ENCODE peak calls at places on chromosomes 11 and 22, in four cellular contexts. L is astrocyte of the cerebellum, D is AG09309, R is upper lobe of right lung. T is an unnamed sample.

GRCh38 chr22:47039356-47039755 is 276.9 kb downstream of the TBC1D22A start:
- DNase-seq in L (no peak), D (no peak), R (no peak), T (no peak)

GRCh38 chr22:36218648-36219047 is 17.0 kb upstream of the APOL4 start:
- DNase-seq in L (no peak), D (no peak), R (no peak), T (no peak)

GRCh38 chr22:35335936-35336781 is 36.5 kb downstream of the TOM1 start:
- DNase-seq in L (no peak), D (no peak), R (no peak), T (no peak)

GRCh38 chr22:25564979-25565677 is 653 bp downstream of the GRK3 start:
- DNase-seq in L (no peak), D (no peak), R (peak; percentile 78), T (peak; percentile 63)

GRCh38 chr22:19357270-19358105 is 66.0 kb upstream of the CLTCL1 start:
- DNase-seq in L (no peak), D (no peak), R (no peak), T (no peak)

GRCh38 chr22:46116491-46116958 is 33.8 kb upstream of the PPARA start:
- DNase-seq in L (peak; percentile 52), D (peak; percentile 27), R (peak; percentile 97), T (peak; percentile 94)

GRCh38 chr11:9714540-9714939 is 50.7 kb downstream of the SWAP70 start:
- DNase-seq in L (no peak), D (no peak), R (no peak), T (no peak)

GRCh38 chr22:20803696-20804324 is 29.9 kb downstream of the SERPIND1 start:
- DNase-seq in L (no peak), D (no peak), R (no peak), T (peak; percentile 79)

GRCh38 chr11:12922418-12922817 is 86.7 kb upstream of the RASSF10 start:
- DNase-seq in L (peak; percentile 26), D (no peak), R (no peak), T (no peak)

GRCh38 chr11:33618956-33619355 is 81.7 kb downstream of the C11orf91 start:
- DNase-seq in L (no peak), D (no peak), R (no peak), T (no peak)

GRCh38 chr11:101907826-101908225 is 7.0 kb upstream of the CEP126 start:
- DNase-seq in L (no peak), D (no peak), R (no peak), T (no peak)

GRCh38 chr11:108973402-108974119 is 308.7 kb downstream of the DDX10 start:
- DNase-seq in L (no peak), D (peak; percentile 86), R (no peak), T (no peak)

GRCh38 chr11:9799901-9800300 is 136.0 kb downstream of the SWAP70 start:
- DNase-seq in L (no peak), D (no peak), R (no peak), T (no peak)

GRCh38 chr11:32088117-32088941 is 2.5 kb upstream of the RCN1 start:
- DNase-seq in L (peak; percentile 93), D (peak; percentile 55), R (no peak), T (no peak)

GRCh38 chr11:1073261-1073724 is 1.4 kb upstream of the MUC2 start:
- DNase-seq in L (no peak), D (peak; percentile 8), R (peak; percentile 85), T (no peak)

GRCh38 chr22:48415535-48415934 is 1412.1 kb downstream of the BRD1 start:
- DNase-seq in L (no peak), D (no peak), R (no peak), T (no peak)

GRCh38 chr22:19824197-19825015 is 30.3 kb downstream of the GNB1L start:
- DNase-seq in L (no peak), D (no peak), R (peak; percentile 57), T (peak; percentile 22)

GRCh38 chr22:50175921-50176849 is 5.7 kb downstream of the PANX2 start:
- DNase-seq in L (no peak), D (no peak), R (no peak), T (no peak)

GRCh38 chr22:22210375-22210774 is 34.2 kb upstream of the VPREB1 start:
- DNase-seq in L (peak; percentile 11), D (no peak), R (no peak), T (no peak)

GRCh38 chr11:25860677-25861445 is 471.1 kb upstream of the ANO3 start:
- DNase-seq in L (peak; percentile 55), D (no peak), R (no peak), T (no peak)

GRCh38 chr11:32575070-32575469 is 8.6 kb upstream of the EIF3M start:
- DNase-seq in L (no peak), D (no peak), R (no peak), T (no peak)

GRCh38 chr11:16794047-16794818 is 55.8 kb downstream of the C11orf58 start:
- DNase-seq in L (no peak), D (no peak), R (no peak), T (no peak)

GRCh38 chr11:63821411-63821810 is 8.2 kb downstream of the SPINDOC start:
- DNase-seq in L (no peak), D (no peak), R (no peak), T (no peak)

GRCh38 chr11:1891831-1892115 is at the start of gene PRR33:
- DNase-seq in L (no peak), D (no peak), R (no peak), T (no peak)

GRCh38 chr22:48436201-48436931 is 1391.3 kb downstream of the BRD1 start:
- DNase-seq in L (no peak), D (no peak), R (no peak), T (no peak)

DNA sequence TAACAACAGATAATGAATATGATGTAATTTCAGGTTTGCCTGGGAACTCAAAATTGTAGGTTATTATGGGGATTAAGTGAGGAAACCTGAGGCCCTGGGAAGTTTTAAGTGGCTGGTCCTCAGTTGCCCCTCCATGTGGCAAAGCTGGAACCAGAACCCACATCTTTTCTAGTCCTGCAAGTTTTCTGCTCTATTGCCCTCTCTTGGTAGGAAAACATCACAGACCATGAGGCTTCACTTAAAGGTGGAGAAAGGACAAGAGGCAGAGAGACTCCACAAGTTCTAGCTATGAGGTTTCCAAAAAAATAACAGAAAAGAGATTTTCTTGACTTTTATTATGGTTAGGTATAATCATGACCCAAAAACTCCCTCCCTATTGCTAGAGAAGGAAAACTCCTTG is 115.5 kb upstream of the DDI1 start:
- DNase-seq in L (no peak), D (no peak), R (no peak), T (no peak)
- TF ChIP-seq CTCF in L (no peak), D (no peak), R (no peak), T (no peak)

DNA sequence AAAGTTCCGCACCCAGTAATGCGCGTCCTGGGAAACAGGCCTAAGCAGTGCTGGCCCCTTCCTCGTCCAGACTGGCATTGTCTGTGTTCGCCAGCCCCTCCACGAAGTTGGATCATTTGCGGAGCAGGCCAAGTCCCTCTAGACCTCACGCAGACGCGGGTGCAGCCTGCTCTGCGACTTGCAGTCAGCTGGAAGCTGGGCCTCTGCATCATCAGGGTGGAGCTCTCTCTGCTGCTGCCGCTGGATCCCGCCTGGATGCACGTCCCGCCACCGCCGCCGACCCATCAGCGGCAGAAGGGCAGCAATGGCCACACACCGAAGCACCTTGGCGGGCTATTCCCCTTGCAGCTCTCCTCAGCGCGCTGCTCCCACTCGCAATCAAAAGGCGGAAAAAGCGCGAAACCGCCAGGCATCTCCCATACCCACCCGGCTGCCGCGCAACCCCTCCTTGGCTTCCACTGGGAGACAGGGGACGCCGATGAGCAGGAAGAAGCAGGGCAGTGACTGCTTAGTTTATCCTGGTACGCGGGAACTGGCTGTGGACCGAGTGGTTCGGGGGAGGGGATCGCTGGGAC is 34.1 kb upstream of the GLYATL1 start:
- DNase-seq in L (no peak), D (no peak), R (no peak), T (peak; percentile 75)
- TF ChIP-seq CTCF in L (peak; percentile 37), D (peak; percentile 35), R (no peak), T (no peak)

GRCh38 chr11:65116370-65117205 is 913 bp downstream of the ZNHIT2 start:
- DNase-seq in L (no peak), D (no peak), R (peak; percentile 79), T (peak; percentile 49)

GRCh38 chr11:65117206-65118096 is at the start of gene ZNHIT2:
- DNase-seq in L (peak; percentile 97), D (peak; percentile 93), R (peak; percentile 100), T (peak; percentile 99)

GRCh38 chr11:65120831-65121230 is 1.1 kb downstream of the FAU start:
- DNase-seq in L (no peak), D (no peak), R (no peak), T (no peak)

GRCh38 chr11:65119670-65119995 is 2.1 kb upstream of the ZNHIT2 start:
- DNase-seq in L (no peak), D (no peak), R (no peak), T (no peak)

GRCh38 chr11:65118097-65118837 is 766 bp upstream of the ZNHIT2 start:
- DNase-seq in L (no peak), D (no peak), R (no peak), T (no peak)
- TF ChIP-seq CTCF in L (no peak), D (no peak), R (peak; percentile 3), T (peak; percentile 48)

DNA sequence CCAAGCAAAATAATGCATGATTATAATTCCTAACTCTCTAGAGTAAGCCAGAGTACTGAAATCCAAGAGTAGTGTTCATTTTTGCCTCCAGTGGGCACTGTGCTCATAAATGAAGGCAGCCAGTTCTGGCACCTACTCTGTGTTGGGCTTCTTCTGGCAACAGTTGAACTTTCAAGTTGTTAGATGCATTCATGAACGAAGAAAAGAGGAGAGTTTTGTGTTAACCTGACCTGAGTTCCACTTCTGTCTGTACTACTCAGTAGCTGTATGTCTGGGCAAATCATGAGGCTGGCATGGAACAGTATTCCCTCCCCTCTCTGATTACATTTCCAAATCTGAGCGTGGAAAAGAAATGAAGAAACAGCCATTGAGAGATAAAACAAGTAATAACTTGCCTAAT is 20.3 kb upstream of the TENM4 start:
- DNase-seq in L (no peak), D (no peak), R (no peak), T (no peak)
- TF ChIP-seq CTCF in L (peak; percentile 76), D (peak; percentile 71), R (peak; percentile 58), T (peak; percentile 50)

DNA sequence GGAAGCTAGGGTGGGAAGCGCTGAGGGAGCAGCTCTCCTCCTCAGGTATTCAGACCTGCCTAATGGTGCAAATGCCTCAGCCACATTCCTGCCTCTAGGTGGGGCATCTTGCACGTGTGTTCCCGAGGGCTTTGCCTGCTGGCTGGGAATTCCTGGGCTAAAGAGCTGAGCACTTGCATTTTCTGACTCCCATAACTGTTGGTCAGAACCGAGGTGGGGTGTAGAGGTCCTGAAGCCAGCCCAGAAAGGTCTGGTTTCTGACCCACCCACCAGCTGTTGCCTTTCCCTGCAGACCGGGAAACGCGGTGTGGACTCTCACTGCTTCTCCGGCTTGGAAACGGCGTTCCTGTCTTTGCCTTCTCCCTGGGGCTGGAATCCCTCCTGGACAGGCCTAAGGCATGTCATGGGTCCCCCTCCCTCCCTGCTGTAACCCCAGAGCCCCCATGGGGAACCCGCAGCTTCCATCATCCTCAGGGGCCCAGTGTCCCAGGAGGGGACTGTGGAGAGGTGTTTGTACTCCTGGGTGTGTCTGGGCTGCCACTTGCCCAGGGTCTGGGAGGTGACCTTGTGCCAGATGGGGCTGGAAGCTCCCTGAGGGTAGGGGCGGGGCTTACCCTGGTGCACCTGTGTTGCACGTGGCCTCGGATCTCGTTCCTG is 24.0 kb upstream of the SMIM38 start:
- DNase-seq in L (peak; percentile 66), D (peak; percentile 31), R (peak; percentile 83), T (peak; percentile 47)
- TF ChIP-seq CTCF in L (peak; percentile 90), D (peak; percentile 92), R (peak; percentile 82), T (peak; percentile 70)

GRCh38 chr22:41621099-41621910 is at the start of gene XRCC6:
- DNase-seq in L (peak; percentile 100), D (peak; percentile 99), R (peak; percentile 100), T (peak; percentile 100)
- TF ChIP-seq CTCF in L (no peak), D (no peak), R (no peak), T (no peak)